ENCODE peak calls at places on chromosomes 12 and 14, in nine cellular contexts. T is GM13977, F is choroid plexus epithelial cell, Q is LNCaP clone FGC, D is OCI-LY7, V is hepatocyte, N is left lung, U is WTC11, C is neural progenitor cell. E is an unnamed sample.

GRCh38 chr14:102893452-102893851 is 29.0 kb upstream of the AMN start:
- DNase-seq in T (no peak), F (peak), Q (no peak), D (no peak), V (peak), N (no peak), U (no peak), C (no peak), E (no peak)

GRCh38 chr12:130818381-130819247 is 20.4 kb downstream of the STX2 start:
- DNase-seq in T (peak), F (peak), Q (no peak), D (peak), V (peak), N (peak), U (peak), C (peak), E (peak)

GRCh38 chr14:70785556-70785955 is 23.8 kb downstream of the MAP3K9 start:
- DNase-seq in T (no peak), F (peak), Q (no peak), D (no peak), V (no peak), N (no peak), U (no peak), C (no peak), E (no peak)

GRCh38 chr14:103023881-103024473 is 33.4 kb downstream of the CDC42BPB start:
- DNase-seq in T (no peak), F (peak), Q (no peak), D (no peak), V (no peak), N (no peak), U (no peak), C (no peak), E (no peak)

GRCh38 chr14:68042591-68043210 is 223.1 kb downstream of the RAD51B start:
- DNase-seq in T (no peak), F (peak), Q (no peak), D (no peak), V (peak), N (no peak), U (no peak), C (peak), E (no peak)

GRCh38 chr14:79279645-79280399 is 931.5 kb downstream of the DIO2 start:
- DNase-seq in T (no peak), F (no peak), Q (no peak), D (no peak), V (peak), N (peak), U (peak), C (peak), E (no peak)

GRCh38 chr12:94673951-94674570 is 23.7 kb upstream of the TMCC3 start:
- DNase-seq in T (no peak), F (no peak), Q (no peak), D (no peak), V (no peak), N (no peak), U (no peak), C (no peak), E (no peak)

GRCh38 chr14:85566603-85567002 is 36.7 kb downstream of the FLRT2 start:
- DNase-seq in T (no peak), F (peak), Q (no peak), D (no peak), V (no peak), N (no peak), U (no peak), C (no peak), E (no peak)

GRCh38 chr14:38391334-38391733 is 135.4 kb upstream of the CLEC14A start:
- DNase-seq in T (no peak), F (peak), Q (no peak), D (no peak), V (no peak), N (no peak), U (no peak), C (no peak), E (no peak)

GRCh38 chr12:11609045-11609444 is 40.4 kb upstream of the ETV6 start:
- DNase-seq in T (no peak), F (no peak), Q (no peak), D (no peak), V (no peak), N (no peak), U (no peak), C (no peak), E (no peak)

GRCh38 chr12:102010265-102010994 is 51.4 kb downstream of the WASHC3 start:
- DNase-seq in T (peak), F (no peak), Q (no peak), D (peak), V (no peak), N (no peak), U (no peak), C (no peak), E (peak)

GRCh38 chr14:63155511-63156189 is 48.6 kb upstream of the RHOJ start:
- DNase-seq in T (no peak), F (peak), Q (no peak), D (no peak), V (no peak), N (no peak), U (no peak), C (no peak), E (no peak)

GRCh38 chr12:69639400-69640016 is 28.8 kb upstream of the LRRC10 start:
- DNase-seq in T (peak), F (peak), Q (peak), D (peak), V (peak), N (peak), U (peak), C (peak), E (peak)

GRCh38 chr12:122182887-122183587 is at the start of gene LRRC43:
- DNase-seq in T (peak), F (peak), Q (no peak), D (no peak), V (peak), N (peak), U (peak), C (peak), E (peak)

GRCh38 chr12:62466018-62466595 is 519 bp upstream of the MON2 start:
- DNase-seq in T (peak), F (peak), Q (peak), D (peak), V (peak), N (no peak), U (peak), C (peak), E (peak)

GRCh38 chr12:42421844-42422779 is 96.1 kb downstream of the PPHLN1 start:
- DNase-seq in T (peak), F (peak), Q (no peak), D (no peak), V (no peak), N (no peak), U (no peak), C (no peak), E (peak)

GRCh38 chr12:52543985-52544888 is 8.7 kb downstream of the KRT71 start:
- DNase-seq in T (no peak), F (no peak), Q (no peak), D (no peak), V (no peak), N (no peak), U (no peak), C (peak), E (no peak)

GRCh38 chr14:38016497-38016896 is 191.2 kb upstream of the SSTR1 start:
- DNase-seq in T (no peak), F (peak), Q (no peak), D (peak), V (no peak), N (no peak), U (no peak), C (no peak), E (no peak)

GRCh38 chr12:7645395-7646177 is 20.1 kb downstream of the APOBEC1 start:
- DNase-seq in T (peak), F (peak), Q (no peak), D (peak), V (peak), N (no peak), U (peak), C (peak), E (peak)

GRCh38 chr14:58794993-58795762 is 157.4 kb downstream of the DACT1 start:
- DNase-seq in T (no peak), F (no peak), Q (no peak), D (no peak), V (no peak), N (no peak), U (no peak), C (no peak), E (no peak)

GRCh38 chr14:69574954-69575295 is 254 bp upstream of the CCDC177 start:
- DNase-seq in T (no peak), F (no peak), Q (no peak), D (no peak), V (no peak), N (no peak), U (no peak), C (no peak), E (no peak)

GRCh38 chr14:53306926-53307325 is 153.8 kb upstream of the DDHD1 start:
- DNase-seq in T (no peak), F (peak), Q (no peak), D (no peak), V (no peak), N (no peak), U (no peak), C (peak), E (no peak)

GRCh38 chr12:21296751-21297406 is 37.8 kb downstream of the SLCO1A2 start:
- DNase-seq in T (peak), F (peak), Q (no peak), D (peak), V (peak), N (no peak), U (no peak), C (peak), E (peak)

GRCh38 chr14:88786715-88787114 is 6.0 kb downstream of the EML5 start:
- DNase-seq in T (no peak), F (no peak), Q (no peak), D (no peak), V (no peak), N (no peak), U (no peak), C (no peak), E (no peak)

GRCh38 chr12:85825751-85826150 is 10.5 kb downstream of the RASSF9 start:
- DNase-seq in T (no peak), F (no peak), Q (no peak), D (no peak), V (no peak), N (no peak), U (no peak), C (no peak), E (no peak)

GRCh38 chr14:69812725-69813124 is 15.7 kb upstream of the SLC10A1 start:
- DNase-seq in T (no peak), F (no peak), Q (peak), D (no peak), V (no peak), N (no peak), U (no peak), C (peak), E (no peak)

DNA sequence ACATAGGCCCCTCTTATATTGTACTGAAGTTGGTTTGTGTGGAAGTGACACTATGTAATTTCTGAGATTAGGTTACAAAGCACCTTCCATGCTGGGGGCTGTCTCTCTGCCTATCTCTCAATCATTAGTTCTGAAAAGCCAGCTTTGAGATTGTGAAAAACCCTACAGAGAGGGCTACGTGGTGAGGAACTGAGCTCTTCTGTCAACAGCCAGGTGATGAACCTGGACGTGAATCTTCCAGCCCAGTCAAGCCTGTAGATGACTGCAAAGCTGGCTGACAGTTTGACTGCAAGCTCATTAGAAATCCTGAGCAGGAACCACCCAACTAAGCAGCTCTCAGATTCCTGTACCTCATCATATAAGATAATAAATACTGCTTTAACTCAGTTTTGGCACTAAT is 36.3 kb upstream of the BBS10 start:
- DNase-seq in T (no peak), F (no peak), Q (no peak), D (no peak), V (no peak), N (no peak), U (no peak), C (no peak), E (no peak)
- TF ChIP-seq CTCF in T (no peak), F (no peak), Q (no peak), D (no peak), V (no peak), N (no peak), U (no peak), C (no peak), E (no peak)

DNA sequence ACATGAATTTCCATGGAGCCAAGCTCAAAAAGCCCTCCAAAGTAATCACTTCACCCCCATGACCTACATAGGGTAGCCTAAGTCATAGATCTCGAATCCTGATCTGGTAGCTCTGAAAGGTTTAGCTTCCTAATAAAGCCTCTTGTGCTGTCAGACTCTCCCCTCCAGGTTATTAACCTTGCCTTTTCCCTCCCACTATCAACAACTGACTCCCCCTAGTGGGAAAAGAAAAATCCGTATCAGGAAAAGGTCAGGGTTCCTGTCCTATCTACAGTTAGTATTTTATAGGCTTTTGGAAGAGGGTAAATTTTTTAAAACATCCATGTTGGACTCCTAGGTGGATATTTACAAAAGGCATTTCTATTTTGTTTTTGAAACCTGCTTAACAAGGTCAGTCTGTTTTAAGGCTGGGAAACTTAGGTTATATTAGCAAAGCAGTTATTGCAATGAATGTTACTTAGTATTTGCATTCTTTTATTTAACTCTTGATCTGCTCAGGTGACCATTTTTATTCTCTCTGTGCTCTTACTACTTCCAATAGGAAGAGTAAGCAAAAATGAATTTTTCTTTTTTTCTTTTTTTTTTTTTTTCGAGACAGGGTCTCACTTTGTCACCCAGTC is 8.0 kb downstream of the YY1 start:
- DNase-seq in T (no peak), F (peak), Q (peak), D (peak), V (peak), N (no peak), U (no peak), C (peak), E (no peak)
- TF ChIP-seq CTCF in T (peak), F (peak), Q (peak), D (peak), V (peak), N (peak), U (peak), C (peak), E (peak)

DNA sequence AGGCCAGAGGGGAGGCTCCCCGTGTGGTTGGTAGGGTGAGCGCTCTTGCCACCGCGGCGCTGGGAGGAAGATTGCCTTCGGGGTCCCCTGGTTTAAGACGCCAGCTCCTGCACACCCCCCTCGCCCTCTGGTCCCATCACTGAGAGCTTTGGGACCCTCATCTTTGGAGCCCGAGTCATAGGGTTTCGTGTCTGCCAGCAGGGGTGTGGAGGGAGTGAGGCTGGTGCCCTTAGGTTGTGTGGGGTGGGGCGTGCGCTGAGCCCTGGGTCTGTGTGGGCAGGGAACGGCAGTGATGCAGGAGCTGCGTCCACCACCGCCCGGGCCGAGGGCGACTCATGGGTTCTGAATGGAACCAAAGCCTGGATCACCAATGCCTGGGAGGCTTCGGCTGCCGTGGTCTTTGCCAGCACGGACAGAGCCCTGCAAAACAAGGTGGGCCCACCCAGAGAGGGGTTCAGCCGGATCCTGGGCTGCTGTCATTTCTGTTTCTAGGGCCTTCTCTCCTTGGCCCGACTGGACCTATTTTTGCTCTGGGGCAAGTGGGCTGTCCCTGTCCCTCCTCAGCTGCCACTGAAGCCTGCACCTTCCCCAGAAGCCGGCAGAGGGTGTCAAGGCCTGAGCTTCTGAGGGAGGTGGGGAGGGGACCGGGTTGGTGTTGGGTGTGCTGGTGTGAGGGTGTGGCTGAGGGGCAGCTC is 12.1 kb downstream of the ACADS start:
- DNase-seq in T (no peak), F (peak), Q (no peak), D (peak), V (no peak), N (no peak), U (peak), C (peak), E (no peak)
- TF ChIP-seq CTCF in T (no peak), F (peak), Q (no peak), D (peak), V (peak), N (no peak), U (peak), C (peak), E (no peak)

DNA sequence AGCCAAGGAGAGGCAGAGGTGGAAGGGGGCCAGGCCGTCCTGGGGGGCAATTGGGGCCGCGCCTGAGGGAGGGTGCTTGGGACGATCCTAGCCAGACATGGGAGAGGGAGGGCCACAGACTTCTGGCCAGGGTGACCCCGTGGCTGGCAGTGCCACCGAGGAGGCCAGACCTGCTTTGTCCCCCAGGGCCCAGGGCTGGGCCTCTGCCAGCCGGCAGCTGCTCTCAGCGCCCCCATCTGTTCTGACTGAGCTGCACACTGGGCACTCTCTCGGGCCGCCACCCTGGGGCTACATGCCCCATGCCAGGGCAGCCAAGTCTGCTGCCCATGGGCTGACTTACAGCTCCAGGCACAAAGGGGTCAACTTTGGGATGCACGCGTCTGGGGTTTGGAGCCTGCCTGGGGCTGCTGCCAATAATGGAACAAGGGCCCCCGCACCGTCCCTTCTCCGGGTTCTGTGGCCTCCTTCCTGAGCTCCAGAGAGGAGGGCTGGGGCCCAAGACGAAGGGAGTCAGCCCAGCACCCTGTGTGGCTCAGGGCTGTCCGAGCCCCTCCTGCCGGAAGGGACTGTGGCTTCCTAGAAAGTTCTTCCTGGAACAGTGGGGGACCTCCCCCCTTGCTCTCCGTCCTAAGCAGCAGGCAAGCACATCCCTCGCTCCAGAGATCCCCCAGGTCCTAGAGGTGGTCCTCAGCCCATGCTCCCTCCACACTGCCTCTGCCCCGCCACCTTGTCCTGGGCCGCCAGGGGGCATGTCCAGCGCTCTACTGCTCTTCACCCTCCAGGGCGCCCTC is 1.1 kb downstream of the ADSS1 start:
- DNase-seq in T (no peak), F (peak), Q (no peak), D (no peak), V (peak), N (no peak), U (peak), C (peak), E (no peak)
- TF ChIP-seq CTCF in T (no peak), F (peak), Q (no peak), D (peak), V (no peak), N (no peak), U (no peak), C (peak), E (no peak)

GRCh38 chr14:50058112-50058511 is 58.3 kb downstream of the VCPKMT start:
- DNase-seq in T (no peak), F (no peak), Q (no peak), D (no peak), V (no peak), N (no peak), U (no peak), C (no peak), E (no peak)

GRCh38 chr14:50057331-50057730 is 59.0 kb downstream of the VCPKMT start:
- DNase-seq in T (no peak), F (no peak), Q (no peak), D (no peak), V (no peak), N (no peak), U (no peak), C (no peak), E (no peak)

GRCh38 chr14:50053935-50054334 is 62.4 kb downstream of the VCPKMT start:
- DNase-seq in T (no peak), F (no peak), Q (no peak), D (no peak), V (no peak), N (no peak), U (no peak), C (no peak), E (no peak)

GRCh38 chr14:50056457-50056856 is 59.9 kb downstream of the VCPKMT start:
- DNase-seq in T (no peak), F (no peak), Q (no peak), D (no peak), V (no peak), N (no peak), U (no peak), C (no peak), E (no peak)

GRCh38 chr14:50055461-50056228 is 60.7 kb downstream of the VCPKMT start:
- DNase-seq in T (no peak), F (peak), Q (no peak), D (peak), V (no peak), N (peak), U (no peak), C (peak), E (no peak)
- TF ChIP-seq CTCF in T (no peak), F (peak), Q (no peak), D (peak), V (no peak), N (no peak), U (no peak), C (peak), E (no peak)

GRCh38 chr14:100906420-100906819 is 2.9 kb upstream of the RTL1 start:
- DNase-seq in T (peak), F (no peak), Q (no peak), D (peak), V (no peak), N (no peak), U (peak), C (peak), E (peak)
- TF ChIP-seq CTCF in T (peak), F (peak), Q (peak), D (peak), V (peak), N (no peak), U (peak), C (peak), E (no peak)